ENCODE peak calls at places on chromosomes 11 and 22, in six cellular contexts. S is ecto neural progenitor cell; J is NCI-H2081; P is neural progenitor cell; I is activated T-cell treated with anti-CD3 and anti-CD28 coated beads for 1 hour; O is stimulated activated CD8-positive, alpha-beta memory T cell treated with anti-CD3 and anti-CD28 coated beads, Interleukin-12 subunit alpha, Interleukin-12 subunit beta, amount 100 ng/mL, for 1 hour. G is an unnamed sample.

GRCh38 chr11:119206512-119207299 is 567 bp downstream of the CBL start:
- DNase-seq in S (no peak), J (no peak), P (peak; percentile 75), I (peak; percentile 27), O (peak; percentile 8), G (no peak)

GRCh38 chr11:1346669-1347390 is 37.4 kb upstream of the TOLLIP start:
- DNase-seq in S (peak; percentile 29), J (no peak), P (no peak), I (no peak), O (no peak), G (no peak)

GRCh38 chr22:23249506-23250423 is 69.5 kb downstream of the BCR start:
- DNase-seq in S (no peak), J (no peak), P (no peak), I (no peak), O (no peak), G (no peak)

GRCh38 chr22:46614070-46614931 is 5.9 kb upstream of the GRAMD4 start:
- DNase-seq in S (no peak), J (no peak), P (no peak), I (peak; percentile 62), O (peak; percentile 54), G (no peak)

GRCh38 chr22:18112440-18112839 is 1.8 kb downstream of the TUBA8 start:
- DNase-seq in S (no peak), J (no peak), P (no peak), I (no peak), O (no peak), G (no peak)

GRCh38 chr11:15750535-15751297 is 605.6 kb downstream of the SOX6 start:
- DNase-seq in S (no peak), J (peak; percentile 82), P (no peak), I (no peak), O (no peak), G (no peak)

GRCh38 chr11:35077709-35078695 is 61.0 kb upstream of the CD44 start:
- DNase-seq in S (no peak), J (no peak), P (no peak), I (no peak), O (peak; percentile 45), G (no peak)

GRCh38 chr11:36195496-36196346 is 93.5 kb downstream of the COMMD9 start:
- DNase-seq in S (no peak), J (no peak), P (no peak), I (no peak), O (no peak), G (no peak)

GRCh38 chr22:36233796-36234195 is 5.5 kb downstream of the APOL2 start:
- DNase-seq in S (no peak), J (no peak), P (no peak), I (no peak), O (no peak), G (no peak)

GRCh38 chr11:86869966-86870570 is 69.7 kb downstream of the PRSS23 start:
- DNase-seq in S (peak; percentile 59), J (peak; percentile 52), P (peak; percentile 79), I (peak; percentile 24), O (peak; percentile 25), G (no peak)

GRCh38 chr11:126257764-126258163 is 10.9 kb downstream of the SRPRA start:
- DNase-seq in S (no peak), J (no peak), P (no peak), I (no peak), O (no peak), G (no peak)

GRCh38 chr11:33633251-33634003 is 67.2 kb downstream of the C11orf91 start:
- DNase-seq in S (no peak), J (no peak), P (no peak), I (no peak), O (no peak), G (peak; percentile 18)

GRCh38 chr11:44989831-44990566 is 39.3 kb upstream of the TP53I11 start:
- DNase-seq in S (peak; percentile 41), J (peak; percentile 70), P (no peak), I (no peak), O (no peak), G (no peak)

GRCh38 chr11:66547662-66548009 is 933 bp downstream of the ACTN3 start:
- DNase-seq in S (peak; percentile 62), J (no peak), P (peak; percentile 88), I (no peak), O (no peak), G (no peak)

GRCh38 chr11:2156416-2157182 is 4.4 kb downstream of the INS start:
- DNase-seq in S (peak; percentile 90), J (peak; percentile 38), P (peak; percentile 85), I (peak; percentile 34), O (peak; percentile 26), G (no peak)

GRCh38 chr22:44734801-44735517 is 17.4 kb upstream of the ARHGAP8 start:
- DNase-seq in S (no peak), J (no peak), P (peak; percentile 30), I (no peak), O (no peak), G (no peak)

GRCh38 chr11:114678125-114679036 is at the start of gene NXPE2:
- DNase-seq in S (no peak), J (no peak), P (no peak), I (no peak), O (no peak), G (no peak)

GRCh38 chr11:68430801-68431200 is 29.8 kb upstream of the PPP6R3 start:
- DNase-seq in S (no peak), J (no peak), P (no peak), I (no peak), O (no peak), G (no peak)

GRCh38 chr11:114280696-114281095 is 15.5 kb upstream of the NNMT start:
- DNase-seq in S (peak; percentile 84), J (peak; percentile 88), P (peak; percentile 88), I (no peak), O (no peak), G (peak; percentile 84)

GRCh38 chr11:107018274-107018901 is at the start of gene GUCY1A2:
- DNase-seq in S (peak; percentile 61), J (peak; percentile 60), P (peak; percentile 66), I (no peak), O (no peak), G (no peak)

GRCh38 chr22:23058063-23058462 is 12.3 kb upstream of the GNAZ start:
- DNase-seq in S (peak; percentile 34), J (no peak), P (no peak), I (no peak), O (no peak), G (no peak)

GRCh38 chr22:40654522-40655167 is 18.1 kb upstream of the MRTFA start:
- DNase-seq in S (no peak), J (peak; percentile 30), P (no peak), I (no peak), O (no peak), G (no peak)

GRCh38 chr22:37121887-37122591 is 12.5 kb upstream of the TMPRSS6 start:
- DNase-seq in S (no peak), J (no peak), P (no peak), I (peak; percentile 82), O (peak; percentile 84), G (peak; percentile 25)

GRCh38 chr22:41813726-41814410 is 13.4 kb downstream of the CCDC134 start:
- DNase-seq in S (no peak), J (no peak), P (no peak), I (no peak), O (no peak), G (no peak)

GRCh38 chr11:12687740-12688139 is 13.5 kb downstream of the TEAD1 start:
- DNase-seq in S (no peak), J (no peak), P (no peak), I (no peak), O (no peak), G (no peak)

GRCh38 chr22:29521526-29521925 is 32.0 kb downstream of the THOC5 start:
- DNase-seq in S (no peak), J (no peak), P (no peak), I (no peak), O (no peak), G (no peak)

GRCh38 chr11:11789735-11790369 is 51.9 kb upstream of the USP47 start:
- DNase-seq in S (no peak), J (no peak), P (peak; percentile 38), I (no peak), O (no peak), G (no peak)

GRCh38 chr11:73750238-73750637 is 10.6 kb downstream of the RAB6A start:
- DNase-seq in S (no peak), J (no peak), P (no peak), I (no peak), O (no peak), G (no peak)

GRCh38 chr11:75338516-75339218 is 12.8 kb downstream of the ARRB1 start:
- DNase-seq in S (no peak), J (no peak), P (no peak), I (no peak), O (no peak), G (no peak)

G was measured in SHP77 treated with DMSO at 0.1 percent for 48 hours.